ENCODE peak calls at places on chromosomes 12 and 14, in six cellular contexts. X is astrocyte, U is cardiac muscle cell, J is left ventricle myocardium inferior, P is GOT3, D is COR-L47. I is an unnamed sample.

GRCh38 chr12:75271576-75271975 is 58.5 kb downstream of the CAPS2 start:
- DNase-seq in X (no peak), U (no peak), J (no peak), P (no peak), D (no peak), I (no peak)

GRCh38 chr12:77992760-77993159 is 162.1 kb downstream of the NAV3 start:
- DNase-seq in X (no peak), U (no peak), J (no peak), P (no peak), D (no peak), I (no peak)

GRCh38 chr12:29088611-29089219 is 60.4 kb upstream of the FAR2 start:
- DNase-seq in X (no peak), U (no peak), J (no peak), P (no peak), D (no peak), I (peak)

GRCh38 chr12:6620137-6620884 is 13.1 kb upstream of the CHD4 start:
- DNase-seq in X (peak), U (peak), J (no peak), P (no peak), D (no peak), I (no peak)

GRCh38 chr14:69842671-69843407 is 36.4 kb upstream of the SMOC1 start:
- DNase-seq in X (no peak), U (no peak), J (no peak), P (no peak), D (peak), I (peak)

GRCh38 chr12:15776532-15776931 is 12.7 kb downstream of the EPS8 start:
- DNase-seq in X (no peak), U (no peak), J (no peak), P (no peak), D (no peak), I (no peak)

GRCh38 chr12:92208613-92209121 is 63.0 kb upstream of the BTG1 start:
- DNase-seq in X (peak), U (peak), J (no peak), P (no peak), D (no peak), I (no peak)

GRCh38 chr14:28831126-28831525 is 64.5 kb downstream of the FOXG1 start:
- DNase-seq in X (no peak), U (no peak), J (no peak), P (no peak), D (no peak), I (no peak)

GRCh38 chr14:90139199-90139598 is 77.4 kb downstream of the KCNK13 start:
- DNase-seq in X (no peak), U (no peak), J (no peak), P (no peak), D (no peak), I (no peak)

GRCh38 chr12:107393043-107393725 is 292.4 kb upstream of the PWP1 start:
- DNase-seq in X (no peak), U (no peak), J (no peak), P (no peak), D (no peak), I (no peak)

GRCh38 chr14:101191086-101191881 is 287.8 kb upstream of the RTL1 start:
- DNase-seq in X (no peak), U (no peak), J (no peak), P (no peak), D (no peak), I (no peak)

GRCh38 chr12:77058740-77059139 is 6.6 kb downstream of the E2F7 start:
- DNase-seq in X (peak), U (no peak), J (no peak), P (no peak), D (no peak), I (no peak)

GRCh38 chr12:124334976-124335375 is 40.1 kb downstream of the RFLNA start:
- DNase-seq in X (no peak), U (no peak), J (no peak), P (no peak), D (no peak), I (no peak)

GRCh38 chr14:54646576-54647130 is 79.7 kb downstream of the SAMD4A start:
- DNase-seq in X (no peak), U (no peak), J (no peak), P (no peak), D (no peak), I (no peak)

GRCh38 chr12:95532851-95533250 is 18.4 kb downstream of the USP44 start:
- DNase-seq in X (peak), U (no peak), J (no peak), P (no peak), D (no peak), I (no peak)

GRCh38 chr12:617304-617915 is 45.8 kb downstream of the NINJ2 start:
- DNase-seq in X (no peak), U (no peak), J (peak), P (no peak), D (no peak), I (no peak)

GRCh38 chr12:43883748-43884147 is 47.9 kb downstream of the TMEM117 start:
- DNase-seq in X (no peak), U (no peak), J (no peak), P (no peak), D (no peak), I (no peak)

GRCh38 chr14:80304125-80304766 is 92.9 kb upstream of the DIO2 start:
- DNase-seq in X (no peak), U (no peak), J (no peak), P (no peak), D (no peak), I (no peak)

GRCh38 chr14:24376448-24377070 is 8.6 kb downstream of the NFATC4 start:
- DNase-seq in X (no peak), U (no peak), J (no peak), P (no peak), D (no peak), I (no peak)

GRCh38 chr12:55681142-55682077 is 26.3 kb downstream of the ITGA7 start:
- DNase-seq in X (peak), U (peak), J (peak), P (no peak), D (peak), I (peak)

GRCh38 chr12:8697120-8697475 is 693 bp upstream of the RIMKLB start:
- DNase-seq in X (peak), U (peak), J (no peak), P (no peak), D (no peak), I (peak)

GRCh38 chr12:2319136-2319535 is 266.3 kb downstream of the CACNA1C start:
- DNase-seq in X (no peak), U (no peak), J (no peak), P (no peak), D (no peak), I (no peak)

GRCh38 chr14:51981218-51981854 is 8.0 kb upstream of the RTRAF start:
- DNase-seq in X (no peak), U (no peak), J (no peak), P (no peak), D (no peak), I (no peak)